ENCODE peak calls at places on chromosomes 16 and 17, in nine cellular contexts. X is T-helper 9 cell; W is GM04504; B is lung; T is NCI-H1417; E is ascending aorta; C is omental fat pad; Y is cardiac fibroblast; F is stimulated activated effector memory CD8-positive, alpha-beta T cell treated with anti-CD3 and anti-CD28 coated beads, Interleukin-12 subunit alpha, Interleukin-12 subunit beta, amount 100 ng/mL, for 72 hours. V is an unnamed sample.
A peak's percentile ranks its signal among the peaks of the same experiment; 100 is the strongest.

GRCh38 chr17:41835800-41836549 is at the start of gene NT5C3B:
- DNase-seq in X (peak; percentile 45), W (no peak), B (peak; percentile 45), T (peak; percentile 43), E (peak; percentile 83), C (no peak), Y (no peak), F (peak; percentile 71), V (peak; percentile 31)

GRCh38 chr17:14882131-14882530 is 383.0 kb downstream of the PMP22 start:
- DNase-seq in X (no peak), W (no peak), B (no peak), T (no peak), E (no peak), C (no peak), Y (no peak), F (no peak), V (no peak)

GRCh38 chr17:75647061-75647460 is 13.8 kb downstream of the SMIM5 start:
- DNase-seq in X (no peak), W (no peak), B (no peak), T (no peak), E (no peak), C (no peak), Y (no peak), F (no peak), V (no peak)

GRCh38 chr17:16171613-16172012 is 43.7 kb downstream of the NCOR1 start:
- DNase-seq in X (no peak), W (no peak), B (peak; percentile 48), T (peak; percentile 20), E (no peak), C (no peak), Y (no peak), F (no peak), V (no peak)

GRCh38 chr16:28879261-28879840 is 1.1 kb downstream of the ATP2A1 start:
- DNase-seq in X (no peak), W (no peak), B (no peak), T (no peak), E (no peak), C (no peak), Y (no peak), F (no peak), V (no peak)

GRCh38 chr17:50184611-50185398 is 16.6 kb downstream of the COL1A1 start:
- DNase-seq in X (no peak), W (no peak), B (no peak), T (peak; percentile 4), E (peak; percentile 92), C (no peak), Y (peak; percentile 72), F (no peak), V (no peak)

GRCh38 chr17:30600830-30601494 is 123.8 kb downstream of the GOSR1 start:
- DNase-seq in X (peak; percentile 2), W (no peak), B (peak; percentile 38), T (peak; percentile 77), E (no peak), C (no peak), Y (peak; percentile 29), F (no peak), V (no peak)

GRCh38 chr17:17988427-17988945 is 15.8 kb downstream of the DRC3 start:
- DNase-seq in X (no peak), W (no peak), B (no peak), T (peak; percentile 56), E (no peak), C (no peak), Y (no peak), F (no peak), V (no peak)

GRCh38 chr16:55250641-55251550 is 73.1 kb upstream of the IRX6 start:
- DNase-seq in X (no peak), W (peak; percentile 10), B (peak; percentile 27), T (no peak), E (no peak), C (no peak), Y (no peak), F (peak; percentile 28), V (no peak)

GRCh38 chr17:68101992-68102758 is 66.6 kb downstream of the KPNA2 start:
- DNase-seq in X (peak; percentile 16), W (no peak), B (peak; percentile 42), T (peak; percentile 62), E (no peak), C (no peak), Y (peak; percentile 17), F (peak; percentile 62), V (no peak)

GRCh38 chr16:20900299-20901067 is at the start of the genes DCUN1D3 and LYRM1:
- DNase-seq in X (peak; percentile 83), W (peak; percentile 98), B (peak; percentile 96), T (peak; percentile 99), E (peak; percentile 99), C (peak; percentile 90), Y (peak; percentile 100), F (peak; percentile 94), V (peak; percentile 98)

GRCh38 chr16:11604783-11605563 is 18.3 kb upstream of the LITAF start:
- DNase-seq in X (no peak), W (no peak), B (no peak), T (no peak), E (no peak), C (no peak), Y (peak; percentile 61), F (no peak), V (no peak)

GRCh38 chr16:49355923-49356665 is 17.5 kb upstream of the C16orf78 start:
- DNase-seq in X (no peak), W (no peak), B (peak; percentile 34), T (no peak), E (no peak), C (no peak), Y (no peak), F (no peak), V (no peak)

GRCh38 chr17:83193336-83194188 is 114.2 kb downstream of the METRNL start:
- DNase-seq in X (no peak), W (no peak), B (peak; percentile 47), T (no peak), E (peak; percentile 66), C (peak; percentile 19), Y (peak; percentile 37), F (no peak), V (no peak)

GRCh38 chr17:17849147-17849820 is 12.5 kb upstream of the SREBF1 start:
- DNase-seq in X (peak; percentile 66), W (no peak), B (peak; percentile 84), T (peak; percentile 60), E (peak; percentile 88), C (peak; percentile 46), Y (peak; percentile 60), F (peak; percentile 95), V (no peak)

GRCh38 chr17:82283208-82283749 is 9.8 kb upstream of the CSNK1D start:
- DNase-seq in X (no peak), W (no peak), B (no peak), T (peak; percentile 92), E (no peak), C (no peak), Y (peak; percentile 87), F (peak; percentile 81), V (no peak)

GRCh38 chr16:19417640-19418039 is at the start of gene TMC5:
- DNase-seq in X (no peak), W (no peak), B (peak; percentile 35), T (no peak), E (no peak), C (no peak), Y (no peak), F (no peak), V (no peak)

GRCh38 chr17:44122825-44123355 is 551 bp downstream of the HDAC5 start:
- DNase-seq in X (no peak), W (no peak), B (no peak), T (peak; percentile 58), E (no peak), C (no peak), Y (no peak), F (no peak), V (no peak)

GRCh38 chr17:54239291-54239690 is 416.6 kb downstream of the KIF2B start:
- DNase-seq in X (no peak), W (no peak), B (no peak), T (no peak), E (no peak), C (no peak), Y (no peak), F (no peak), V (no peak)